ENCODE peak calls at places on chromosomes 12 and 14, in nine cellular contexts. M, O, E, B, N, I, R, A and X are unnamed samples.

GRCh38 chr12:109678732-109679131 is 34.9 kb upstream of the FAM222A start:
- DNase-seq in M (no peak), O (no peak), E (no peak), B (no peak), N (no peak), I (no peak), R (no peak), A (no peak), X (no peak)

GRCh38 chr14:78904094-78904493 is 733.9 kb downstream of the NRXN3 start:
- DNase-seq in M (no peak), O (no peak), E (no peak), B (no peak), N (no peak), I (no peak), R (no peak), A (no peak), X (no peak)

GRCh38 chr12:52249041-52249461 is 16.0 kb downstream of the KRT7 start:
- DNase-seq in M (no peak), O (peak), E (no peak), B (no peak), N (no peak), I (no peak), R (no peak), A (no peak), X (peak)

GRCh38 chr14:53696217-53696965 is 260.2 kb downstream of the BMP4 start:
- DNase-seq in M (no peak), O (no peak), E (peak), B (no peak), N (no peak), I (no peak), R (no peak), A (no peak), X (no peak)

GRCh38 chr12:3084742-3085141 is 7.6 kb downstream of the TSPAN9 start:
- DNase-seq in M (no peak), O (no peak), E (no peak), B (no peak), N (no peak), I (no peak), R (no peak), A (no peak), X (no peak)

GRCh38 chr12:48061943-48062719 is 43.7 kb downstream of the SENP1 start:
- DNase-seq in M (no peak), O (no peak), E (no peak), B (no peak), N (no peak), I (peak), R (peak), A (no peak), X (no peak)

GRCh38 chr12:105748806-105749600 is 389.8 kb downstream of the NUAK1 start:
- DNase-seq in M (no peak), O (peak), E (peak), B (no peak), N (peak), I (peak), R (peak), A (no peak), X (peak)

GRCh38 chr14:101086926-101087325 is 183.4 kb upstream of the RTL1 start:
- DNase-seq in M (no peak), O (no peak), E (no peak), B (no peak), N (no peak), I (no peak), R (no peak), A (no peak), X (no peak)

GRCh38 chr12:68259318-68259940 is 6.0 kb upstream of the IL22 start:
- DNase-seq in M (no peak), O (no peak), E (no peak), B (no peak), N (no peak), I (peak), R (peak), A (no peak), X (peak)

GRCh38 chr12:46364777-46365580 is 7.6 kb downstream of the SLC38A2 start:
- DNase-seq in M (no peak), O (peak), E (no peak), B (no peak), N (peak), I (peak), R (peak), A (no peak), X (peak)

GRCh38 chr12:106906715-106907114 is 49.0 kb upstream of the TMEM263 start:
- DNase-seq in M (no peak), O (no peak), E (no peak), B (no peak), N (no peak), I (no peak), R (no peak), A (no peak), X (no peak)

GRCh38 chr14:93832665-93833064 is 44.4 kb upstream of the PRIMA1 start:
- DNase-seq in M (no peak), O (peak), E (no peak), B (no peak), N (no peak), I (no peak), R (no peak), A (no peak), X (no peak)

GRCh38 chr14:64235652-64236640 is 58.2 kb downstream of the ESR2 start:
- DNase-seq in M (no peak), O (no peak), E (no peak), B (no peak), N (no peak), I (no peak), R (no peak), A (no peak), X (no peak)

GRCh38 chr14:64234877-64235651 is 59.1 kb downstream of the ESR2 start:
- DNase-seq in M (no peak), O (no peak), E (no peak), B (no peak), N (no peak), I (peak), R (peak), A (no peak), X (no peak)

GRCh38 chr14:64232095-64232830 is 61.9 kb downstream of the ESR2 start:
- DNase-seq in M (no peak), O (no peak), E (peak), B (peak), N (no peak), I (peak), R (peak), A (no peak), X (peak)

GRCh38 chr14:64233791-64234190 is 60.4 kb downstream of the ESR2 start:
- DNase-seq in M (no peak), O (no peak), E (no peak), B (no peak), N (no peak), I (no peak), R (no peak), A (no peak), X (no peak)

DNA sequence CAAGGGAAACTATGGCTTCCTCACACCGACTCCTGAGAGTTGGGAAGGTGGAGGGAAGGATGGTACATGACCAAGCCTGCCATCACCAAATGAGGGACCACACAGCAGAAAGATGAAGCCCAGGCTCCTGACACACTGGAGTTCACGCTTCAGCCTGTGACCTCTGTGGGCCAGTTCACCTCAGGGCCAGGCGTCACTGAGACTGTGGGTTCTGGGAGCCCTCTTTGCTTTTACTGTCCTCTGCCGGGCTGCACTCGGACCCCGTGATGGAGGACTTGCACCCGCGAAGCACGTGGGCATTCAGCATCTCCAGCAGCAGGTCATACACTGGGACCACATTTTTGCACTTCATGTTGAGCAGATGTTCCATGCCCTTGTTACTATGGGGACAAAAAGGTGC is 61.2 kb downstream of the ESR2 start:
- DNase-seq in M (no peak), O (no peak), E (no peak), B (no peak), N (no peak), I (no peak), R (no peak), A (no peak), X (no peak)
- TF ChIP-seq CTCF in M (no peak), O (no peak), E (no peak), B (no peak), N (no peak), I (no peak), R (no peak), A (no peak), X (no peak)

GRCh38 chr14:23006544-23007419 is 3.2 kb downstream of the C14orf93 start:
- DNase-seq in M (peak), O (peak), E (peak), B (peak), N (peak), I (peak), R (peak), A (peak), X (peak)
- TF ChIP-seq CTCF in M (no peak), O (no peak), E (peak), B (peak), N (no peak), I (peak), R (peak), A (no peak), X (peak)

DNA sequence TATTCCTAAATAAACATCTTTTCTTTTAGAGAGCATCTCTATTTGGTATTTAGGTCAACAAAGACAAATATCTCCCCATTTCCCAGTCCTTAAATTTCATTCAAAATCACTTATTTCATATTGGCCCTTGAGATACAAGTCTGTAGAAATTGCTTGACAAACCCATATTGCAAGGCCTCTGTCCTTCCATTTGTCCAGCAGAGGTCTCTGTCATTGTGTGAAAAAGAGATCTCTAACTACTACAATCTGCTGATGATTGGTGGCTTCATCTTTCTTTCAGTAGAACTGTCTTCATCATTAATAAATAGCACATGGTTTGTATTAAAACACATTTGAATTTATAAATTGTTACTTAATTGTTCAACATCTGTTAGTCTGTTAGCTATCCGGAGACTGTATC is 252.6 kb downstream of the ACSS3 start:
- DNase-seq in M (no peak), O (no peak), E (no peak), B (no peak), N (no peak), I (no peak), R (no peak), A (no peak), X (no peak)
- TF ChIP-seq CTCF in M (no peak), O (no peak), E (no peak), B (no peak), N (no peak), I (no peak), R (no peak), A (no peak), X (no peak)

DNA sequence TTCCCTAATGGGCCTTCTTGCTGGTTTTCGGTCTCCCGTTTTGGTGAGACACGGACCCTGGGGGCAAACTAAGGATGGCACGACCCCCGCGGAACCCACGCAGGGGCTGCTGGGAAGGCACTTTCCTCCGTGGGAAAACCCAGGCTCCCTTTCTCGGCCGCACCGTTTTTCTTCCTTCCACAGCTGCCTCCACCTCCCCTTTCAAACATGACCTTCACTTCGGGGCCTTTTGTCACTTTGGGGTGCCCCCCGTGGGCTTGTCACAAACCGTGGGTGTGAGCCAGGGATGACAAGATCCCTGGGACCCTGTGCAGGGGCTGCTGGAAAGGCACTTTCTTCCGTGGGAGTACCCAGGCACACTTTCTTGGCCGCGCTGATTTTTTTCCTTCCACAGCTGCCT is 268.7 kb downstream of the ALG10 start:
- DNase-seq in M (no peak), O (no peak), E (no peak), B (no peak), N (no peak), I (no peak), R (no peak), A (no peak), X (no peak)
- TF ChIP-seq CTCF in M (no peak), O (no peak), E (no peak), B (no peak), N (no peak), I (no peak), R (no peak), A (no peak), X (no peak)

GRCh38 chr12:70351076-70351475 is 15.0 kb upstream of the KCNMB4 start:
- DNase-seq in M (no peak), O (no peak), E (no peak), B (no peak), N (no peak), I (no peak), R (no peak), A (no peak), X (no peak)
- TF ChIP-seq CTCF in M (no peak), O (no peak), E (no peak), B (no peak), N (no peak), I (no peak), R (no peak), A (no peak), X (no peak)

GRCh38 chr12:59113831-59114273 is 193.5 kb upstream of the LRIG3 start:
- DNase-seq in M (no peak), O (peak), E (peak), B (peak), N (peak), I (peak), R (peak), A (peak), X (peak)
- TF ChIP-seq CTCF in M (peak), O (peak), E (peak), B (peak), N (peak), I (peak), R (peak), A (no peak), X (peak)

DNA sequence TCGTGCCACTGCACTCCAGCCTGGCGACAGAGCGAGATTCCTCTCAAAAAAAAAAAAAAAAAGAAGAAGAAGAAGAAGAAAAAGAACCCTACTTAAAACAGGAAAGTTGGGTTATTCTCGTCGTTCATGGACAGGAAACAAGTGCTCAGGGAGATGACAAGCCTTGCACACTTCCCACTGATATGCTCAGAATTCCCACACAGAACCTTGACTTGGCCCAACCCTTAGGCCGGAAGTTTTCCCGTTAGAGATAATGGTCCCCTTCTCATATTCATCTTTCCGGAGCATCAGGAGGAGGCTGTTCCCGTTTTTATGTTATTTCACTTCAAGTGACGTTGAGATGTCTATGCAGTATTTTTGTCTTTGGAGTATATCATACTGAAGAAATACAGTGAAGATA is 36.2 kb downstream of the APOBEC1 start:
- DNase-seq in M (no peak), O (no peak), E (no peak), B (no peak), N (no peak), I (no peak), R (no peak), A (no peak), X (no peak)
- TF ChIP-seq CTCF in M (no peak), O (no peak), E (no peak), B (no peak), N (no peak), I (no peak), R (no peak), A (no peak), X (no peak)